ENCODE peak calls at places on chromosome 1, in six cellular contexts. One of them, this sample, is unnamed.

GRCh38 chr1:1440941-1441888 is 5.7 kb downstream of the VWA1 start:
- DNase-seq in fibroblast of lung: peak; percentile 20
- DNase-seq in stomach: peak; percentile 61
- DNase-seq in CD8-positive, alpha-beta T cell: peak; percentile 67
- DNase-seq in psoas muscle: peak; percentile 80
- DNase-seq in heart left ventricle: no peak
- DNase-seq in this sample: peak; percentile 35

GRCh38 chr1:21741206-21741605 is 41.7 kb downstream of the USP48 start:
- DNase-seq in stomach: no peak
- DNase-seq in fibroblast of lung: no peak
- DNase-seq in heart left ventricle: no peak
- DNase-seq in psoas muscle: no peak
- DNase-seq in CD8-positive, alpha-beta T cell: no peak
- DNase-seq in this sample: no peak

GRCh38 chr1:221983444-221983843 is 241.6 kb upstream of the DUSP10 start:
- DNase-seq in psoas muscle: no peak
- DNase-seq in fibroblast of lung: no peak
- DNase-seq in stomach: no peak
- DNase-seq in CD8-positive, alpha-beta T cell: no peak
- DNase-seq in heart left ventricle: no peak
- DNase-seq in this sample: no peak

GRCh38 chr1:48058135-48058534 is 61.0 kb upstream of the TRABD2B start:
- DNase-seq in stomach: no peak
- DNase-seq in CD8-positive, alpha-beta T cell: no peak
- DNase-seq in heart left ventricle: no peak
- DNase-seq in psoas muscle: no peak
- DNase-seq in fibroblast of lung: no peak
- DNase-seq in this sample: no peak

GRCh38 chr1:42163114-42163513 is 1.4 kb downstream of the GUCA2A start:
- DNase-seq in psoas muscle: no peak
- DNase-seq in fibroblast of lung: no peak
- DNase-seq in CD8-positive, alpha-beta T cell: no peak
- DNase-seq in stomach: no peak
- DNase-seq in heart left ventricle: no peak
- DNase-seq in this sample: no peak

GRCh38 chr1:89962024-89962741 is 32.7 kb upstream of the ZNF326 start:
- DNase-seq in CD8-positive, alpha-beta T cell: no peak
- DNase-seq in stomach: no peak
- DNase-seq in fibroblast of lung: peak; percentile 78
- DNase-seq in heart left ventricle: no peak
- DNase-seq in psoas muscle: no peak
- DNase-seq in this sample: no peak

GRCh38 chr1:5755552-5756125 is 236.6 kb downstream of the NPHP4 start:
- DNase-seq in heart left ventricle: no peak
- DNase-seq in fibroblast of lung: no peak
- DNase-seq in psoas muscle: no peak
- DNase-seq in stomach: no peak
- DNase-seq in CD8-positive, alpha-beta T cell: no peak
- DNase-seq in this sample: no peak

GRCh38 chr1:21874778-21875547 is 62.1 kb downstream of the HSPG2 start:
- DNase-seq in fibroblast of lung: no peak
- DNase-seq in psoas muscle: peak; percentile 56
- DNase-seq in stomach: no peak
- DNase-seq in heart left ventricle: no peak
- DNase-seq in CD8-positive, alpha-beta T cell: no peak
- DNase-seq in this sample: no peak

GRCh38 chr1:170114916-170115315 is 30.8 kb upstream of the NTMT2 start:
- DNase-seq in psoas muscle: no peak
- DNase-seq in stomach: no peak
- DNase-seq in CD8-positive, alpha-beta T cell: no peak
- DNase-seq in fibroblast of lung: peak; percentile 46
- DNase-seq in heart left ventricle: no peak
- DNase-seq in this sample: no peak

GRCh38 chr1:11272544-11272841 is 505 bp upstream of the UBIAD1 start:
- DNase-seq in psoas muscle: no peak
- DNase-seq in fibroblast of lung: no peak
- DNase-seq in CD8-positive, alpha-beta T cell: no peak
- DNase-seq in heart left ventricle: no peak
- DNase-seq in stomach: no peak
- DNase-seq in this sample: no peak

GRCh38 chr1:84669831-84670230 is 20.4 kb downstream of the SSX2IP start:
- DNase-seq in psoas muscle: no peak
- DNase-seq in heart left ventricle: no peak
- DNase-seq in CD8-positive, alpha-beta T cell: no peak
- DNase-seq in stomach: no peak
- DNase-seq in fibroblast of lung: no peak
- DNase-seq in this sample: no peak

GRCh38 chr1:174769961-174770549 is 229.7 kb upstream of the CACYBP start:
- DNase-seq in stomach: no peak
- DNase-seq in psoas muscle: no peak
- DNase-seq in fibroblast of lung: peak; percentile 53
- DNase-seq in heart left ventricle: no peak
- DNase-seq in CD8-positive, alpha-beta T cell: no peak
- DNase-seq in this sample: peak; percentile 71

GRCh38 chr1:89978763-89979162 is 16.1 kb upstream of the ZNF326 start:
- DNase-seq in stomach: no peak
- DNase-seq in psoas muscle: no peak
- DNase-seq in CD8-positive, alpha-beta T cell: no peak
- DNase-seq in heart left ventricle: no peak
- DNase-seq in fibroblast of lung: peak; percentile 80
- DNase-seq in this sample: no peak

GRCh38 chr1:237562247-237562823 is 328.4 kb downstream of the ZP4 start:
- DNase-seq in fibroblast of lung: peak; percentile 49
- DNase-seq in psoas muscle: no peak
- DNase-seq in heart left ventricle: no peak
- DNase-seq in CD8-positive, alpha-beta T cell: no peak
- DNase-seq in stomach: no peak
- DNase-seq in this sample: peak; percentile 64

GRCh38 chr1:29812397-29813135 is 576.2 kb downstream of the PTPRU start:
- DNase-seq in stomach: peak; percentile 11
- DNase-seq in fibroblast of lung: no peak
- DNase-seq in psoas muscle: no peak
- DNase-seq in CD8-positive, alpha-beta T cell: no peak
- DNase-seq in heart left ventricle: no peak
- DNase-seq in this sample: no peak

GRCh38 chr1:4868521-4868920 is 214.1 kb downstream of the AJAP1 start:
- DNase-seq in heart left ventricle: no peak
- DNase-seq in psoas muscle: no peak
- DNase-seq in stomach: no peak
- DNase-seq in CD8-positive, alpha-beta T cell: no peak
- DNase-seq in fibroblast of lung: no peak
- DNase-seq in this sample: no peak

GRCh38 chr1:208221291-208221622 is 22.9 kb downstream of the PLXNA2 start:
- DNase-seq in stomach: no peak
- DNase-seq in heart left ventricle: no peak
- DNase-seq in CD8-positive, alpha-beta T cell: no peak
- DNase-seq in psoas muscle: no peak
- DNase-seq in fibroblast of lung: no peak
- DNase-seq in this sample: no peak

GRCh38 chr1:245356891-245357585 is 202.3 kb downstream of the KIF26B start:
- DNase-seq in fibroblast of lung: peak; percentile 32
- DNase-seq in heart left ventricle: no peak
- DNase-seq in stomach: no peak
- DNase-seq in CD8-positive, alpha-beta T cell: no peak
- DNase-seq in psoas muscle: no peak
- DNase-seq in this sample: no peak

GRCh38 chr1:12496154-12496961 is 121.7 kb downstream of the DHRS3 start:
- DNase-seq in stomach: no peak
- DNase-seq in fibroblast of lung: peak; percentile 61
- DNase-seq in CD8-positive, alpha-beta T cell: no peak
- DNase-seq in heart left ventricle: no peak
- DNase-seq in psoas muscle: no peak
- DNase-seq in this sample: no peak

GRCh38 chr1:232597721-232598120 is 32.2 kb downstream of the SIPA1L2 start:
- DNase-seq in CD8-positive, alpha-beta T cell: no peak
- DNase-seq in heart left ventricle: no peak
- DNase-seq in fibroblast of lung: no peak
- DNase-seq in stomach: no peak
- DNase-seq in psoas muscle: no peak
- DNase-seq in this sample: no peak

GRCh38 chr1:156659672-156659993 is 17.6 kb downstream of the NES start:
- DNase-seq in heart left ventricle: no peak
- DNase-seq in CD8-positive, alpha-beta T cell: no peak
- DNase-seq in stomach: no peak
- DNase-seq in fibroblast of lung: no peak
- DNase-seq in psoas muscle: no peak
- DNase-seq in this sample: no peak

GRCh38 chr1:156658945-156659574 is 17.1 kb downstream of the BCAN start:
- DNase-seq in stomach: no peak
- DNase-seq in fibroblast of lung: no peak
- DNase-seq in CD8-positive, alpha-beta T cell: no peak
- DNase-seq in heart left ventricle: no peak
- DNase-seq in psoas muscle: no peak
- DNase-seq in this sample: no peak

GRCh38 chr1:156659994-156660751 is 17.0 kb downstream of the NES start:
- DNase-seq in stomach: peak; percentile 92
- DNase-seq in fibroblast of lung: peak; percentile 96
- DNase-seq in psoas muscle: peak; percentile 99
- DNase-seq in CD8-positive, alpha-beta T cell: peak; percentile 94
- DNase-seq in heart left ventricle: peak; percentile 98
- DNase-seq in this sample: peak; percentile 92

GRCh38 chr1:156661932-156662587 is 15.1 kb downstream of the NES start:
- DNase-seq in psoas muscle: no peak
- DNase-seq in stomach: no peak
- DNase-seq in fibroblast of lung: peak; percentile 67
- DNase-seq in heart left ventricle: no peak
- DNase-seq in CD8-positive, alpha-beta T cell: no peak
- DNase-seq in this sample: no peak

DNA sequence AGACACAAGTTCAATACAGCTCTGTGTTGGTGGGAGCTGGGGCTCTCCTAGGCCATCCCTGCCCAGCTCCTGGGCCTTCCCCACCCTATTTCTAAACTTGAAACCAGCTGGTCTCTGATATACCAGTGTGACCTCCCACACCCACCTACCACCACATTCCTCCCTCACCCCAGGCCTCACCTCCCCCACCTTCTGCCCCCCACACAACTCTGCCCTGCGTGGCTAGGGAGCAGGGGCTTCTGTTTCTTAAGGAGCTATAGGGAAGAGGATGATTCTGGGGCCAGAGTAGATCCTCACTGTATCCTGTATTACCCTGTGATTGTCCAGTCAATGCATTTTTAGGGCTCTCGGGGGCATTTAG is 16.5 kb downstream of the NES start:
- DNase-seq in stomach: no peak
- DNase-seq in heart left ventricle: no peak
- DNase-seq in CD8-positive, alpha-beta T cell: no peak
- DNase-seq in fibroblast of lung: no peak
- DNase-seq in psoas muscle: no peak
- DNase-seq in this sample: no peak
- H3K4me1 ChIP-seq in stomach: peaks cover 95% of the 10 kb centered on the region
- H3K4me1 ChIP-seq in heart left ventricle: peaks cover 74% of the 10 kb centered on the region
- H3K4me1 ChIP-seq in CD8-positive, alpha-beta T cell: peaks cover 44% of the 10 kb centered on the region
- H3K4me1 ChIP-seq in fibroblast of lung: peaks cover 56% of the 10 kb centered on the region
- H3K4me1 ChIP-seq in psoas muscle: peaks cover 73% of the 10 kb centered on the region
- H3K4me1 ChIP-seq in this sample: peaks cover 48% of the 10 kb centered on the region

GRCh38 chr1:20485527-20486456 is at the start of gene CAMK2N1:
- DNase-seq in stomach: peak; percentile 64
- DNase-seq in heart left ventricle: peak; percentile 81
- DNase-seq in CD8-positive, alpha-beta T cell: peak; percentile 63
- DNase-seq in fibroblast of lung: peak; percentile 69
- DNase-seq in psoas muscle: peak; percentile 83
- DNase-seq in this sample: peak; percentile 43
- H3K4me3 ChIP-seq in stomach: peak within 1 kb of the TSS; percentile 78
- H3K4me3 ChIP-seq in heart left ventricle: peak within 1 kb of the TSS; percentile 70
- H3K4me3 ChIP-seq in CD8-positive, alpha-beta T cell: peak within 1 kb of the TSS; percentile 65
- H3K4me3 ChIP-seq in fibroblast of lung: peak within 1 kb of the TSS; percentile 88
- H3K4me3 ChIP-seq in psoas muscle: peak within 1 kb of the TSS; percentile 68
- H3K4me3 ChIP-seq in this sample: peak within 1 kb of the TSS; percentile 55

DNA sequence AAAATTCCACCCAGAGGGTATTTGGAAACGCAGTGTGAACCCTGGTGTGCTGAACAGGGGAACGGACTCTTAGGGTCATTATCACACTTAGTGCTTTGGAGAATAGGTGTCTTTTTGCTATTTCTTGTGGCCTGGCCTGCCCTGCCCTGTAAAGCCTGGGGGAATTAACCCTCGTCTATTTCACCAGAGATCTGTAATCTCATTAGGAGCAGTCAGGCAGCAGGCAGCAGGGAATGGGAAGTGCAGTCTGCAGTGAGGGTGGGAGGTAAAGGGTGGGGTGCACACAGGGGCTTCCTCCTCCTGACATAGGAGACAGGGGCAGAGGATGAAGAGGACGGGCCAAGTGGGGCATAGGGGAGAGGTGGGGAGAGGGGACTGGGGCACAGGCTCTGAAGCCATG is 1.1 kb upstream of the SLC1A7 start:
- DNase-seq in fibroblast of lung: no peak
- DNase-seq in psoas muscle: no peak
- DNase-seq in stomach: no peak
- DNase-seq in CD8-positive, alpha-beta T cell: no peak
- DNase-seq in heart left ventricle: no peak
- DNase-seq in this sample: no peak
- H3K4me1 ChIP-seq in fibroblast of lung: peaks cover 28% of the 10 kb centered on the region
- H3K4me1 ChIP-seq in psoas muscle: no peaks in the 10 kb centered on the region
- H3K4me1 ChIP-seq in stomach: peaks cover 38% of the 10 kb centered on the region
- H3K4me1 ChIP-seq in CD8-positive, alpha-beta T cell: no peaks in the 10 kb centered on the region
- H3K4me1 ChIP-seq in heart left ventricle: peaks cover 13% of the 10 kb centered on the region
- H3K4me1 ChIP-seq in this sample: no peaks in the 10 kb centered on the region

GRCh38 chr1:150807674-150808073 is 386 bp downstream of the CTSK start:
- DNase-seq in fibroblast of lung: no peak
- DNase-seq in stomach: no peak
- DNase-seq in heart left ventricle: no peak
- DNase-seq in CD8-positive, alpha-beta T cell: no peak
- DNase-seq in psoas muscle: no peak
- DNase-seq in this sample: no peak

GRCh38 chr1:150805899-150806298 is 2.2 kb downstream of the CTSK start:
- DNase-seq in stomach: no peak
- DNase-seq in psoas muscle: no peak
- DNase-seq in fibroblast of lung: no peak
- DNase-seq in CD8-positive, alpha-beta T cell: no peak
- DNase-seq in heart left ventricle: no peak
- DNase-seq in this sample: no peak

GRCh38 chr1:150808134-150808533 is at the start of gene CTSK:
- DNase-seq in CD8-positive, alpha-beta T cell: no peak
- DNase-seq in psoas muscle: no peak
- DNase-seq in heart left ventricle: peak; percentile 17
- DNase-seq in stomach: no peak
- DNase-seq in fibroblast of lung: no peak
- DNase-seq in this sample: no peak

GRCh38 chr1:150808851-150809250 is 791 bp upstream of the CTSK start:
- DNase-seq in fibroblast of lung: no peak
- DNase-seq in stomach: no peak
- DNase-seq in psoas muscle: no peak
- DNase-seq in heart left ventricle: no peak
- DNase-seq in CD8-positive, alpha-beta T cell: no peak
- DNase-seq in this sample: no peak

DNA sequence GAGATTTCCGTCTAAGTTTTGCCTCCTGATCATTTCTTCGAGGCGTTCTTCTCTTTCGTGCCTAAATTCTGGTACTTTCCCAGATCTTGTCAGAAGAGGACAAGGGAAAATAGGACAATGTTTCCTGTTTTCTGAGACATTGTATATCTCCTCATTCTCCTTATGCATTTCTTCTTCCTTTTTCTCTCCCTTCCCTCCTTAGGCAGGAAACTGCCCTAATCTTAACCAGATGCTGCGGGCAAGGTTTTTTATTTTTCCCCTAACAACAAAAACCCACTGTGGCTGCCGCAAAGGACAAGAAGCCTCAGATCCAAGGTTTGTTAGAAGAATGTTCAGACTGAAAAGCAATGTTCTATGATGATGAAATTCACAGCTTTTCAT is 813 bp downstream of the CTSK start:
- DNase-seq in stomach: no peak
- DNase-seq in psoas muscle: no peak
- DNase-seq in CD8-positive, alpha-beta T cell: no peak
- DNase-seq in fibroblast of lung: no peak
- DNase-seq in heart left ventricle: no peak
- DNase-seq in this sample: no peak
- H3K4me3 ChIP-seq in stomach: peak overlapping the region; percentile 25
- H3K4me3 ChIP-seq in psoas muscle: peak overlapping the region; percentile 39
- H3K4me3 ChIP-seq in CD8-positive, alpha-beta T cell: no peak overlapping the region
- H3K4me3 ChIP-seq in fibroblast of lung: peak overlapping the region; percentile 42
- H3K4me3 ChIP-seq in heart left ventricle: peak overlapping the region; percentile 25
- H3K4me3 ChIP-seq in this sample: no peak overlapping the region

This sample was measured in CD4-positive, CD25-positive, alpha-beta regulatory T cell.